ENCODE peak calls at places on chromosomes 2 and 18, in eight cellular contexts. One of them, this sample, is unnamed.

GRCh38 chr2:134564549-134564948 is 154.3 kb downstream of the TMEM163 start:
- DNase-seq in A549: no peak
- DNase-seq in heart right ventricle: no peak
- DNase-seq in ovary: no peak
- DNase-seq in RWPE1: no peak
- DNase-seq in tibial artery: no peak
- DNase-seq in foreskin keratinocyte: no peak
- DNase-seq in fibroblast of lung: no peak
- DNase-seq in this sample: no peak

GRCh38 chr2:144509548-144510205 is 10.2 kb downstream of the ZEB2 start:
- DNase-seq in RWPE1: no peak
- DNase-seq in tibial artery: no peak
- DNase-seq in A549: no peak
- DNase-seq in foreskin keratinocyte: no peak
- DNase-seq in ovary: no peak
- DNase-seq in heart right ventricle: no peak
- DNase-seq in fibroblast of lung: no peak
- DNase-seq in this sample: no peak

GRCh38 chr2:70833246-70833645 is 2.4 kb downstream of the CD207 start:
- DNase-seq in ovary: no peak
- DNase-seq in RWPE1: no peak
- DNase-seq in A549: no peak
- DNase-seq in foreskin keratinocyte: no peak
- DNase-seq in fibroblast of lung: no peak
- DNase-seq in heart right ventricle: no peak
- DNase-seq in tibial artery: no peak
- DNase-seq in this sample: no peak

GRCh38 chr2:169397697-169398096 is 35.4 kb upstream of the LRP2 start:
- DNase-seq in ovary: no peak
- DNase-seq in RWPE1: peak; percentile 39
- DNase-seq in fibroblast of lung: no peak
- DNase-seq in A549: peak; percentile 5
- DNase-seq in tibial artery: no peak
- DNase-seq in foreskin keratinocyte: no peak
- DNase-seq in heart right ventricle: no peak
- DNase-seq in this sample: no peak

GRCh38 chr2:8134105-8134903 is 547.6 kb upstream of the ID2 start:
- DNase-seq in tibial artery: no peak
- DNase-seq in ovary: no peak
- DNase-seq in fibroblast of lung: no peak
- DNase-seq in RWPE1: no peak
- DNase-seq in foreskin keratinocyte: no peak
- DNase-seq in A549: no peak
- DNase-seq in heart right ventricle: no peak
- DNase-seq in this sample: no peak

GRCh38 chr18:61893304-61893970 is 630 bp upstream of the RNF152 start:
- DNase-seq in ovary: peak; percentile 79
- DNase-seq in RWPE1: peak; percentile 52
- DNase-seq in heart right ventricle: peak; percentile 45
- DNase-seq in foreskin keratinocyte: no peak
- DNase-seq in tibial artery: peak; percentile 28
- DNase-seq in A549: no peak
- DNase-seq in fibroblast of lung: peak; percentile 48
- DNase-seq in this sample: no peak

GRCh38 chr2:197167608-197168287 is 142.8 kb downstream of the ANKRD44 start:
- DNase-seq in A549: no peak
- DNase-seq in foreskin keratinocyte: no peak
- DNase-seq in heart right ventricle: no peak
- DNase-seq in tibial artery: no peak
- DNase-seq in fibroblast of lung: no peak
- DNase-seq in ovary: no peak
- DNase-seq in RWPE1: no peak
- DNase-seq in this sample: no peak

GRCh38 chr2:74566423-74567085 is 12.0 kb downstream of the DOK1 start:
- DNase-seq in RWPE1: no peak
- DNase-seq in tibial artery: no peak
- DNase-seq in fibroblast of lung: peak; percentile 94
- DNase-seq in A549: no peak
- DNase-seq in ovary: no peak
- DNase-seq in foreskin keratinocyte: no peak
- DNase-seq in heart right ventricle: no peak
- DNase-seq in this sample: peak; percentile 91

GRCh38 chr2:172095146-172095904 is 7.4 kb downstream of the DLX2 start:
- DNase-seq in RWPE1: peak; percentile 81
- DNase-seq in ovary: peak; percentile 64
- DNase-seq in foreskin keratinocyte: peak; percentile 83
- DNase-seq in A549: peak; percentile 74
- DNase-seq in fibroblast of lung: peak; percentile 68
- DNase-seq in heart right ventricle: no peak
- DNase-seq in tibial artery: no peak
- DNase-seq in this sample: peak; percentile 96

GRCh38 chr2:147683380-147683779 is 161.4 kb upstream of the ACVR2A start:
- DNase-seq in fibroblast of lung: no peak
- DNase-seq in ovary: no peak
- DNase-seq in heart right ventricle: no peak
- DNase-seq in tibial artery: no peak
- DNase-seq in RWPE1: no peak
- DNase-seq in foreskin keratinocyte: no peak
- DNase-seq in A549: no peak
- DNase-seq in this sample: no peak

GRCh38 chr2:109280804-109281203 is 151.8 kb downstream of the SH3RF3 start:
- DNase-seq in foreskin keratinocyte: no peak
- DNase-seq in fibroblast of lung: no peak
- DNase-seq in RWPE1: no peak
- DNase-seq in heart right ventricle: peak; percentile 33
- DNase-seq in ovary: no peak
- DNase-seq in A549: peak; percentile 9
- DNase-seq in tibial artery: no peak
- DNase-seq in this sample: no peak
- TF ChIP-seq CTCF in foreskin keratinocyte: no peak
- TF ChIP-seq CTCF in fibroblast of lung: no peak
- TF ChIP-seq CTCF in RWPE1: no peak
- TF ChIP-seq CTCF in heart right ventricle: no peak
- TF ChIP-seq CTCF in ovary: no peak
- TF ChIP-seq CTCF in A549: no peak
- TF ChIP-seq CTCF in tibial artery: no peak
- TF ChIP-seq CTCF in this sample: no peak

GRCh38 chr2:35454966-35455638 is 900.5 kb upstream of the CRIM1 start:
- DNase-seq in heart right ventricle: no peak
- DNase-seq in RWPE1: no peak
- DNase-seq in A549: peak; percentile 53
- DNase-seq in ovary: no peak
- DNase-seq in foreskin keratinocyte: peak; percentile 4
- DNase-seq in tibial artery: no peak
- DNase-seq in fibroblast of lung: peak; percentile 42
- DNase-seq in this sample: no peak
- TF ChIP-seq CTCF in heart right ventricle: no peak
- TF ChIP-seq CTCF in RWPE1: no peak
- TF ChIP-seq CTCF in A549: no peak
- TF ChIP-seq CTCF in ovary: no peak
- TF ChIP-seq CTCF in foreskin keratinocyte: peak; percentile 38
- TF ChIP-seq CTCF in tibial artery: no peak
- TF ChIP-seq CTCF in fibroblast of lung: no peak
- TF ChIP-seq CTCF in this sample: no peak

GRCh38 chr2:237000481-237000880 is 85.2 kb upstream of the COPS8 start:
- DNase-seq in tibial artery: no peak
- DNase-seq in ovary: no peak
- DNase-seq in heart right ventricle: no peak
- DNase-seq in foreskin keratinocyte: no peak
- DNase-seq in RWPE1: no peak
- DNase-seq in A549: no peak
- DNase-seq in fibroblast of lung: no peak
- DNase-seq in this sample: no peak

GRCh38 chr2:236998758-236999157 is 86.9 kb upstream of the COPS8 start:
- DNase-seq in fibroblast of lung: peak; percentile 45
- DNase-seq in heart right ventricle: no peak
- DNase-seq in tibial artery: no peak
- DNase-seq in A549: peak; percentile 31
- DNase-seq in ovary: no peak
- DNase-seq in RWPE1: no peak
- DNase-seq in foreskin keratinocyte: no peak
- DNase-seq in this sample: no peak

GRCh38 chr2:236997086-236997485 is 88.6 kb upstream of the COPS8 start:
- DNase-seq in heart right ventricle: no peak
- DNase-seq in fibroblast of lung: no peak
- DNase-seq in tibial artery: no peak
- DNase-seq in RWPE1: no peak
- DNase-seq in ovary: no peak
- DNase-seq in A549: no peak
- DNase-seq in foreskin keratinocyte: no peak
- DNase-seq in this sample: no peak

GRCh38 chr2:236994361-236994760 is 91.3 kb upstream of the COPS8 start:
- DNase-seq in foreskin keratinocyte: no peak
- DNase-seq in heart right ventricle: no peak
- DNase-seq in RWPE1: no peak
- DNase-seq in tibial artery: no peak
- DNase-seq in ovary: no peak
- DNase-seq in fibroblast of lung: no peak
- DNase-seq in A549: no peak
- DNase-seq in this sample: no peak

GRCh38 chr2:236998250-236998649 is 87.4 kb upstream of the COPS8 start:
- DNase-seq in foreskin keratinocyte: no peak
- DNase-seq in fibroblast of lung: peak; percentile 60
- DNase-seq in ovary: no peak
- DNase-seq in tibial artery: no peak
- DNase-seq in RWPE1: peak; percentile 8
- DNase-seq in A549: peak; percentile 38
- DNase-seq in heart right ventricle: no peak
- DNase-seq in this sample: no peak
- TF ChIP-seq CTCF in foreskin keratinocyte: no peak
- TF ChIP-seq CTCF in fibroblast of lung: no peak
- TF ChIP-seq CTCF in ovary: no peak
- TF ChIP-seq CTCF in tibial artery: no peak
- TF ChIP-seq CTCF in RWPE1: no peak
- TF ChIP-seq CTCF in A549: no peak
- TF ChIP-seq CTCF in heart right ventricle: no peak
- TF ChIP-seq CTCF in this sample: no peak

DNA sequence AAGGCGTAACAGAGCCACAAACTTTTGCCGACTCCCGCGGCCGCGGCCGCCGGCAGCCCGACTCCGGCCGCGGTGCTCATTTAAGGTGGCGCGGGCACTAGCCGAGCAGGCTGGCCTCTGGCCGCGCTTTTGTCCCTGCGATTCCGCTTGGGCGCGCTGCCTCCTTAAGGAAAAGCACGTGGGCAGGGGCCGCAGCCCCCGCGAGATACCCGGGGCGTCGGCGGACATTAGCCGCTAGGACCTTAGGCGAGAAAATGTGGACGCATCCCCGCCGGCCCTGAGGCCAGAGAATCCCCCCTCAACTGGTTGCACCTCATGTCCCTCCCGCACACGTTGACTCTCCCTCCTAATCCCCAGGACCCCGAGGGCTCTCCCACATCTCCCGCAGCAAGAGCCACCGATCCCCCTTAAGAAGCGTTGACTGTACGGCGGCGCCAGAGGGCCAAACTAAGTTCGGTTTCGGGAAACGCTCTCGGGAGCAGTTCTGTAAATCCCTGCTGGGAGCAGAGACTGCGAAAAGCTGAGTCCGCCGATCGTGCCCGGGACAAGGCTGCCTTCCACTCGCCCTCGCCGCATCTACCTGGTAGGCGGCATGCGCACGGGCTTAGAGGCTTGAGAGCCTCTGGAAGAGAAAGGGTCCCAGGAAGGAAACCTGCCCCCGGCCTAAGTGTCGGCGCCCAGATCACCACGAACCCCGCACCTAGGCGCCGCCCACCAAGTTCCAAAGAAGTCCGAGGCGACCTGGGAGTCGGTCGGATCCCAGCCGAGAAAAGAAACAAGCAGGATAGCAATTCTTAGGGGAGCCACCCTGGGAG is 1.8 kb upstream of the SATB2 start:
- DNase-seq in ovary: peak; percentile 93
- DNase-seq in tibial artery: peak; percentile 82
- DNase-seq in heart right ventricle: peak; percentile 96
- DNase-seq in fibroblast of lung: peak; percentile 97
- DNase-seq in RWPE1: peak; percentile 79
- DNase-seq in foreskin keratinocyte: peak; percentile 84
- DNase-seq in A549: peak; percentile 96
- DNase-seq in this sample: peak; percentile 86
- TF ChIP-seq CTCF in ovary: peak; percentile 21
- TF ChIP-seq CTCF in tibial artery: peak; percentile 24
- TF ChIP-seq CTCF in heart right ventricle: no peak
- TF ChIP-seq CTCF in fibroblast of lung: no peak
- TF ChIP-seq CTCF in RWPE1: peak; percentile 1
- TF ChIP-seq CTCF in foreskin keratinocyte: no peak
- TF ChIP-seq CTCF in A549: no peak
- TF ChIP-seq CTCF in this sample: no peak